ENCODE peak calls at places on chromosome 10, in four cellular contexts. One of them, this sample, is unnamed.

GRCh38 chr10:83701799-83702198 is 437.5 kb upstream of the GHITM start:
- DNase-seq in HepG2: no peak
- DNase-seq in HCT116: no peak
- DNase-seq in GM12878: no peak
- DNase-seq in this sample: no peak

GRCh38 chr10:53786236-53786635 is 1013.7 kb upstream of the MBL2 start:
- DNase-seq in GM12878: no peak
- DNase-seq in HepG2: peak; percentile 2
- DNase-seq in HCT116: no peak
- DNase-seq in this sample: no peak

GRCh38 chr10:68561804-68562649 is 1.9 kb downstream of the TET1 start:
- DNase-seq in GM12878: no peak
- DNase-seq in HCT116: no peak
- DNase-seq in HepG2: no peak
- DNase-seq in this sample: no peak

GRCh38 chr10:127694580-127695193 is 42.3 kb upstream of the FOXI2 start:
- DNase-seq in GM12878: no peak
- DNase-seq in HCT116: peak; percentile 85
- DNase-seq in HepG2: peak; percentile 39
- DNase-seq in this sample: peak; percentile 25

GRCh38 chr10:128056303-128057050 is 69.7 kb downstream of the MKI67 start:
- DNase-seq in GM12878: no peak
- DNase-seq in HepG2: no peak
- DNase-seq in HCT116: no peak
- DNase-seq in this sample: no peak

GRCh38 chr10:121511943-121512342 is 86.3 kb downstream of the FGFR2 start:
- DNase-seq in HCT116: no peak
- DNase-seq in GM12878: no peak
- DNase-seq in HepG2: peak; percentile 14
- DNase-seq in this sample: no peak

GRCh38 chr10:13945760-13946460 is 359.1 kb downstream of the PRPF18 start:
- DNase-seq in HCT116: no peak
- DNase-seq in HepG2: no peak
- DNase-seq in GM12878: no peak
- DNase-seq in this sample: peak; percentile 98

GRCh38 chr10:89221919-89222318 is 14.8 kb upstream of the CH25H start:
- DNase-seq in GM12878: no peak
- DNase-seq in HCT116: no peak
- DNase-seq in HepG2: no peak
- DNase-seq in this sample: no peak

GRCh38 chr10:35172574-35172973 is 45.9 kb downstream of the CREM start:
- DNase-seq in GM12878: no peak
- DNase-seq in HepG2: no peak
- DNase-seq in HCT116: no peak
- DNase-seq in this sample: peak; percentile 98

GRCh38 chr10:2476236-2476814 is 591.0 kb upstream of the PFKP start:
- DNase-seq in HCT116: no peak
- DNase-seq in HepG2: no peak
- DNase-seq in GM12878: no peak
- DNase-seq in this sample: no peak

GRCh38 chr10:13086051-13086450 is 13.9 kb upstream of the OPTN start:
- DNase-seq in HepG2: no peak
- DNase-seq in HCT116: no peak
- DNase-seq in GM12878: no peak
- DNase-seq in this sample: no peak

GRCh38 chr10:89625041-89625765 is 19.8 kb downstream of the PANK1 start:
- DNase-seq in HepG2: no peak
- DNase-seq in GM12878: no peak
- DNase-seq in HCT116: no peak
- DNase-seq in this sample: no peak

GRCh38 chr10:31278279-31278941 is 40.6 kb upstream of the ZEB1 start:
- DNase-seq in HCT116: no peak
- DNase-seq in HepG2: no peak
- DNase-seq in GM12878: no peak
- DNase-seq in this sample: peak; percentile 95

GRCh38 chr10:90398551-90398950 is 459.3 kb downstream of the HTR7 start:
- DNase-seq in GM12878: no peak
- DNase-seq in HepG2: no peak
- DNase-seq in HCT116: no peak
- DNase-seq in this sample: peak; percentile 81

GRCh38 chr10:49165940-49166803 is 22.0 kb downstream of the TMEM273 start:
- DNase-seq in HepG2: no peak
- DNase-seq in GM12878: no peak
- DNase-seq in HCT116: no peak
- DNase-seq in this sample: no peak

GRCh38 chr10:24209946-24210491 is 1.1 kb downstream of the KIAA1217 start:
- DNase-seq in HepG2: peak; percentile 38
- DNase-seq in HCT116: no peak
- DNase-seq in GM12878: peak; percentile 82
- DNase-seq in this sample: peak; percentile 2

GRCh38 chr10:67612577-67613537 is 83.1 kb downstream of the CTNNA3 start:
- DNase-seq in HepG2: no peak
- DNase-seq in GM12878: peak; percentile 59
- DNase-seq in HCT116: no peak
- DNase-seq in this sample: no peak

GRCh38 chr10:21166557-21167287 is 269.6 kb upstream of the NEBL start:
- DNase-seq in HepG2: no peak
- DNase-seq in GM12878: no peak
- DNase-seq in HCT116: no peak
- DNase-seq in this sample: no peak

GRCh38 chr10:1412531-1413189 is 324.7 kb downstream of the ADARB2 start:
- DNase-seq in HCT116: no peak
- DNase-seq in GM12878: no peak
- DNase-seq in HepG2: no peak
- DNase-seq in this sample: no peak

GRCh38 chr10:77873558-77874380 is 52.8 kb downstream of the DLG5 start:
- DNase-seq in HepG2: peak; percentile 70
- DNase-seq in GM12878: peak; percentile 64
- DNase-seq in HCT116: peak; percentile 73
- DNase-seq in this sample: peak; percentile 58

GRCh38 chr10:92851003-92851402 is 2.7 kb downstream of the EXOC6 start:
- DNase-seq in HepG2: no peak
- DNase-seq in GM12878: no peak
- DNase-seq in HCT116: no peak
- DNase-seq in this sample: no peak

GRCh38 chr10:63120554-63120953 is 12.6 kb upstream of the NRBF2 start:
- DNase-seq in GM12878: no peak
- DNase-seq in HCT116: no peak
- DNase-seq in HepG2: no peak
- DNase-seq in this sample: no peak

DNA sequence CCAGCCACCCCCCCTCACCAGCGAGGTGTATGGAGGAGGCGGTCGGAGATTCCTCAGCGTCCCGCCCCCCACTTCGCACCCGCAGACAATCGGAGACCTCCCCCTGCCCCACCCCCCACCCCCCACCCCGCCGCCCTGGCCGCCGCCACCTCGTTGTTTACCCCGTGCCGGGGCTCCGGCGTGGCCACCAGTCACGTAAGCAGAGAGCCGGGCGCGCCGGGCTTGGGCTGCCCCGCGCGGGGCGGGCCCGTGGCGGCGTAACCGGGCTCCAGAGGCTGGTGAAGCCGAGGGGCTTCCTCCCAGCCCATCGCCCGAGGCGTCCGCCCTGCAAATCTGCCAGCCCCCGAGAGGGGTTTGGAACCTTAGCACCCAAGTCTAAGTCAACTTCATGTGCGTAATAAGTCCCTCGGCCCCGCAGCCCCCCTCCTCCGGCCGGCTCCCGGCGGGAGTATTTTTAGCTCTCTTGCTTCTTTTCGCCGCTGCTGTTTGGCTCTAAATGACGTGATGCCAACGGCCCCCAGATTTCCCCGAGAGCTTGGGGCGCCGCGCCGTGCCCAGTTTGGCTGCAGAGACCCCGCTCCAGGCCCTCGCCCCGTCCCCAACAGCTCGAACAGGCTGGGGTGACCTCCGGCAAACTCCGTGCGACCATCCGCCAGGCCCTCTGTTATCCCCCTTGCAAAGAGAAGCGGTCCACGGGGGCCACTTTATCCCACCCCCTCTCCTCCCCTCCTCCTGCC is 2.7 kb downstream of the MXI1 start:
- DNase-seq in GM12878: no peak
- DNase-seq in HepG2: no peak
- DNase-seq in HCT116: no peak
- DNase-seq in this sample: peak; percentile 46
- TF ChIP-seq POLR2AphosphoS5 in GM12878: no peak
- TF ChIP-seq POLR2AphosphoS5 in HepG2: no peak
- TF ChIP-seq POLR2AphosphoS5 in HCT116: peak; percentile 44
- TF ChIP-seq POLR2AphosphoS5 in this sample: no peak

GRCh38 chr10:97737770-97738265 is 890 bp downstream of the ZFYVE27 start:
- DNase-seq in HepG2: no peak
- DNase-seq in GM12878: no peak
- DNase-seq in HCT116: no peak
- DNase-seq in this sample: no peak
- H2AFZ ChIP-seq in HepG2: no peak overlapping the region
- H2AFZ ChIP-seq in GM12878: peak overlapping the region; percentile 86
- H2AFZ ChIP-seq in HCT116: no peak overlapping the region
- H2AFZ ChIP-seq in this sample: peak overlapping the region; percentile 22

DNA sequence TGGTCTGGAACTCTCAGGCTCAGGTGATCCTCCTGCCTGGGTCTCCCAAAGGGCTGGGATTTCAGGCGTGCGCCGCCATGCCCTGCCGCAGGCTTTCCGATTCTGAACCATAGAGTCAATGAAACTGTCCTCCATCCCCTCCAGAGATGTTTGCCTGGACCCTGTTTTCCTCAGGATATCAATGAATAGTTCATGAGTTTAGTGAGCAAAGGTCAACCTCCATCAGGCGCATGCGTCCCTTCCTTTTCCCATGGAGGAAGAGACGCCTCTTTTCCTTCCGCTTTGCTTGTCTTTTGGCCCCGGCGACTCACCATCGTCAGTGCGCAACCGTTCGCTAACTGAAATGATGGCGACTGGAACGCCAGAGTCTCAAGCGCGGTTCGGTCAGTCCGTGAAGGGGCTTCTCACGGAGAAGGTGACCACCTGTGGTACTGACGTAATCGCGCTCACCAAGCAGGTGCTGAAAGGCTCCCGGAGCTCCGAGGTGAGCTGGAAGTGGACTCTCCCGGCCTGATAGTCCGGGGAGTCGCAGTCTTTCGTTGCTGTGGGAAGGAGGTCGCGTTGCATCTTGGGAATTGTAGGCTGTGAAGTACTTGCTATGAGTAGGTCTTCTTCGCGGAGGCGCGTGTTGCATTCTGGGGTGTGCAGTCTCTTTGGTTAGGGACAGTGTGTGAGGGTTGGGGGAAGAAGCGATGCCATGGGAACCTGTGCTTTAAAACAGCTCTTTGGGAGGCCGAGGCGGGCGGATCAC is at the start of gene BORCS7:
- DNase-seq in GM12878: peak; percentile 91
- DNase-seq in HCT116: peak; percentile 99
- DNase-seq in HepG2: peak; percentile 97
- DNase-seq in this sample: peak; percentile 94
- TF ChIP-seq POLR2A in GM12878: peak; percentile 90
- TF ChIP-seq POLR2A in HCT116: peak; percentile 88
- TF ChIP-seq POLR2A in HepG2: peak; percentile 83
- TF ChIP-seq POLR2A in this sample: peak; percentile 88

DNA sequence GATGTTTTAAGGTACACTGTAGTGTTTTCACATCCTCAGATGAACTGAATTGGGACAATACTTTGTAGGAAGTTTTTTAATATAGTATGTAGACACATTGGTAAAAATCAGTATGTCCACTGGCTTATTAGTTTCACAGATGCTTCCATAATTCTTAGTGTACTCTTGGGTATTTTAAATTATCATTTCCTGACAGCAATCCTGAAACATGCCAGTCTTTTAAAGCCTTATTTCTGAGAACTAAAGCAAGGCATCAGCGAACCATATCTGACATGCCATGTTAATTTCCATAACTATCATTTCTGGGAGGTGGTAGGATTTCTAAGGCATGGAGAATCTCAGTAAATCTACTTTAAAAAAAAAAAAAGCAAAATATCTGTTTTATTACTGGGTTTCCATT is 266.4 kb downstream of the ADK start:
- DNase-seq in GM12878: no peak
- DNase-seq in HCT116: no peak
- DNase-seq in HepG2: no peak
- DNase-seq in this sample: no peak
- TF ChIP-seq POLR2AphosphoS5 in GM12878: no peak
- TF ChIP-seq POLR2AphosphoS5 in HCT116: no peak
- TF ChIP-seq POLR2AphosphoS5 in HepG2: no peak
- TF ChIP-seq POLR2AphosphoS5 in this sample: no peak

DNA sequence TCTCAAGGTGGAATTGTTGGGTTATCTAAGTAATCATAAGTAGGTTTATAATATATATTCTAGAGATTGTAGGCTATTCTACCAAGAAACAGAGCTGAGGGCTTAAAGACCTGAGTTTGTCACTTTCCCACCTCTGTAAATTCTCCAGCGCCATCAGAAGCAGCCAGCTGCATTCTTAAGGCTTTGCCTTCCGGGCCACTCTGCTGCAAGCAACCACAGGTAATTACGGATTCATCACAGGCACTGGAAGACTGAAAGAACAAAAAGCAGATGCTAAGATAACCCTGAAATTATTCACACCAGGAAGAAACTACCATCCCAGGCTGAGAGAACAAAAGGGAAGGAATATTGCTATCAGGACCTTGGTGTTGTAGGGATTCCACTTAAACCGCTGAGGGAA is 137.8 kb upstream of the JCAD start:
- DNase-seq in HCT116: no peak
- DNase-seq in GM12878: no peak
- DNase-seq in HepG2: no peak
- DNase-seq in this sample: no peak
- H2AFZ ChIP-seq in HCT116: no peak overlapping the region
- H2AFZ ChIP-seq in GM12878: no peak overlapping the region
- H2AFZ ChIP-seq in HepG2: no peak overlapping the region
- H2AFZ ChIP-seq in this sample: no peak overlapping the region

GRCh38 chr10:119655566-119656001 is 4.4 kb downstream of the BAG3 start:
- DNase-seq in HCT116: no peak
- DNase-seq in GM12878: no peak
- DNase-seq in HepG2: no peak
- DNase-seq in this sample: peak; percentile 84
- TF ChIP-seq POLR2A in HCT116: no peak
- TF ChIP-seq POLR2A in GM12878: no peak
- TF ChIP-seq POLR2A in HepG2: no peak
- TF ChIP-seq POLR2A in this sample: no peak

DNA sequence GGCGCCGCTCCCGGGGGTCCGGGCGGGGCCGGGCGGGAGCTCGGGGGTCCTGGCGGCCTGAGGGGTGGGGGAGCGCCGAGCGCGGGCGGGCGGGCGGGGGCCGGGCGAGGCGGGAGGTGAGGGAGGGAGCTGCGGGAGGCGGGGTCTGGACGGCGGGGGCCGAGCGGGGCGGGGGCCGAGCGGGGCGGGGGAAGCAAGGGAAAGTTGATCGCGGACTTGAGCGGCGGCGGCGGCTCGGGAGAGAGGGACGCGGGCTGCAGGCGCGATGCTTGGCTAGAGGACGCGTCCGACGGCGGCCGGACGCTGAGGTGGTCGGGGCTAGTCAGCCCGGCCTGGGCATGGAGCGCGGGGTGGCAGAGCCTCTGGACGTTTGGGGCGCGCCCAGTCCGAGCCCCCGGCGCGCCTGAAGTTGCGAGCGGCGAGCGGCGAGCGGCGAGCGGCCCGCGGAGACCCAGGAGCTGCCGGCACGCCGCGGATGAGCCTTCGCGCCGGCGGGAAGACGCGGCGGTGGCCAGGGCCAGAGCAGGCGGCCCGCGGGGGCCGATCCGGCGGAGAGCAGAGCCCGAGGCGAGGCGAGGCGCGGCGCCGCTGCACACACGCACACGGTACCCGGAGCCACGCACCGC is at the start of gene CDH23:
- DNase-seq in HCT116: no peak
- DNase-seq in GM12878: no peak
- DNase-seq in HepG2: no peak
- DNase-seq in this sample: no peak
- TF ChIP-seq POLR2AphosphoS5 in HCT116: no peak
- TF ChIP-seq POLR2AphosphoS5 in GM12878: no peak
- TF ChIP-seq POLR2AphosphoS5 in HepG2: no peak
- TF ChIP-seq POLR2AphosphoS5 in this sample: no peak

GRCh38 chr10:78875331-78875877 is 193.4 kb upstream of the ZMIZ1 start:
- DNase-seq in HepG2: no peak
- DNase-seq in HCT116: no peak
- DNase-seq in GM12878: no peak
- DNase-seq in this sample: no peak
- H2AFZ ChIP-seq in HepG2: no peak overlapping the region
- H2AFZ ChIP-seq in HCT116: no peak overlapping the region
- H2AFZ ChIP-seq in GM12878: no peak overlapping the region
- H2AFZ ChIP-seq in this sample: no peak overlapping the region

This sample was measured in endothelial cell of umbilical vein.